ENCODE peak calls at places on chromosomes 4 and X, in ten cellular contexts. M is stimulated activated CD4-positive, alpha-beta T cell treated with anti-CD3 and anti-CD28 coated beads, Interleukin-4, amount 100 ng/mL, for 24 hours; S is tibial nerve; Y is stimulated activated CD8-positive, alpha-beta memory T cell treated with anti-CD3 and anti-CD28 coated beads, Interleukin-12 subunit alpha, Interleukin-12 subunit beta, amount 100 ng/mL, for 4 hours; K is NCI-H2029; T is HEK293T; Z is activated T-helper 2 cell treated with anti-CD3 and anti-CD28 coated beads, Interferon-gamma antibody, Interleukin-2, Interleukin-4, amounts not matched to agents 10 μg/mL and 5 μg/mL and 100 μg/mL, durations not matched to agents 14 hours and 24 hours and 36 hours; B is thoracic aorta; U is activated CD4-positive, alpha-beta T cell treated with anti-CD3 and anti-CD28 coated beads, Interleukin-2, amount 10 ng/mL, durations not matched to agents 7 days and 5 days; F is stimulated activated effector memory CD8-positive, alpha-beta T cell treated with anti-CD3 and anti-CD28 coated beads, Interleukin-12 subunit alpha, Interleukin-12 subunit beta, amount 100 ng/mL, for 72 hours. W is an unnamed sample.

GRCh38 chrX:10615931-10616780 is 4.2 kb downstream of the MID1 start:
- DNase-seq in M (no peak), S (peak; percentile 47), Y (no peak), K (peak; percentile 22), T (peak; percentile 58), Z (no peak), B (no peak), U (no peak), F (no peak), W (peak; percentile 7)

GRCh38 chrX:19440713-19441112 is 74.6 kb downstream of the MAP3K15 start:
- DNase-seq in M (no peak), S (no peak), Y (no peak), K (no peak), T (no peak), Z (no peak), B (no peak), U (no peak), F (no peak), W (no peak)

GRCh38 chr4:137530176-137530575 is 2.1 kb downstream of the PCDH18 start:
- DNase-seq in M (no peak), S (no peak), Y (no peak), K (no peak), T (no peak), Z (no peak), B (no peak), U (no peak), F (no peak), W (no peak)

GRCh38 chr4:10606483-10607155 is 77.9 kb downstream of the CLNK start:
- DNase-seq in M (no peak), S (no peak), Y (no peak), K (no peak), T (no peak), Z (no peak), B (no peak), U (no peak), F (no peak), W (no peak)

GRCh38 chrX:95536661-95537060 is 1148.0 kb upstream of the DIAPH2 start:
- DNase-seq in M (no peak), S (no peak), Y (no peak), K (no peak), T (no peak), Z (no peak), B (no peak), U (no peak), F (no peak), W (no peak)

GRCh38 chrX:107619836-107620235 is 8.5 kb upstream of the PRPS1 start:
- DNase-seq in M (no peak), S (no peak), Y (no peak), K (no peak), T (no peak), Z (no peak), B (no peak), U (no peak), F (no peak), W (no peak)

GRCh38 chrX:153562546-153562945 is 36.4 kb downstream of the CCNQ start:
- DNase-seq in M (no peak), S (no peak), Y (no peak), K (no peak), T (no peak), Z (no peak), B (no peak), U (no peak), F (no peak), W (no peak)

GRCh38 chrX:107273795-107274194 is 67.4 kb downstream of the DNAAF6 start:
- DNase-seq in M (no peak), S (no peak), Y (no peak), K (no peak), T (no peak), Z (no peak), B (no peak), U (no peak), F (no peak), W (no peak)

GRCh38 chrX:120797201-120797938 is 78.3 kb downstream of the CT47B1 start:
- DNase-seq in M (no peak), S (no peak), Y (no peak), K (no peak), T (no peak), Z (no peak), B (no peak), U (no peak), F (no peak), W (no peak)

GRCh38 chrX:108439961-108440696 is 491 bp downstream of the COL4A5 start:
- DNase-seq in M (no peak), S (no peak), Y (no peak), K (no peak), T (peak; percentile 42), Z (no peak), B (no peak), U (no peak), F (no peak), W (no peak)

GRCh38 chr4:23305026-23305425 is 584.8 kb downstream of the PPARGC1A start:
- DNase-seq in M (no peak), S (no peak), Y (no peak), K (no peak), T (no peak), Z (no peak), B (no peak), U (no peak), F (no peak), W (no peak)

GRCh38 chr4:180372671-180373070 is 1870.5 kb upstream of the TENM3 start:
- DNase-seq in M (no peak), S (no peak), Y (no peak), K (no peak), T (no peak), Z (no peak), B (no peak), U (no peak), F (no peak), W (no peak)

GRCh38 chrX:145729635-145730034 is 88.0 kb upstream of the SLITRK2 start:
- DNase-seq in M (no peak), S (no peak), Y (no peak), K (no peak), T (no peak), Z (no peak), B (no peak), U (no peak), F (no peak), W (no peak)

GRCh38 chrX:47859686-47860085 is 23.0 kb downstream of the ZNF81 start:
- DNase-seq in M (no peak), S (no peak), Y (no peak), K (no peak), T (no peak), Z (no peak), B (no peak), U (no peak), F (no peak), W (no peak)

GRCh38 chr4:11769425-11769824 is 340.7 kb upstream of the HS3ST1 start:
- DNase-seq in M (no peak), S (peak; percentile 10), Y (no peak), K (no peak), T (no peak), Z (no peak), B (no peak), U (no peak), F (no peak), W (no peak)

GRCh38 chr4:171170671-171171070 is 642.5 kb upstream of the GALNTL6 start:
- DNase-seq in M (no peak), S (no peak), Y (no peak), K (no peak), T (no peak), Z (no peak), B (no peak), U (no peak), F (no peak), W (no peak)

GRCh38 chr4:110033994-110034393 is 121.3 kb downstream of the EGF start:
- DNase-seq in M (no peak), S (peak; percentile 21), Y (no peak), K (no peak), T (no peak), Z (no peak), B (no peak), U (no peak), F (no peak), W (no peak)

GRCh38 chr4:176492648-176493302 is 173.0 kb downstream of the SPCS3 start:
- DNase-seq in M (no peak), S (no peak), Y (no peak), K (no peak), T (no peak), Z (no peak), B (no peak), U (no peak), F (no peak), W (no peak)

GRCh38 chrX:3280706-3281105 is 65.7 kb downstream of the MXRA5 start:
- DNase-seq in M (no peak), S (no peak), Y (no peak), K (no peak), T (no peak), Z (no peak), B (no peak), U (no peak), F (no peak), W (no peak)

GRCh38 chr4:17807446-17807845 is 3.1 kb downstream of the DCAF16 start:
- DNase-seq in M (no peak), S (no peak), Y (no peak), K (no peak), T (no peak), Z (no peak), B (no peak), U (no peak), F (no peak), W (no peak)

GRCh38 chrX:25524150-25524549 is 508.4 kb upstream of the ARX start:
- DNase-seq in M (no peak), S (no peak), Y (no peak), K (no peak), T (no peak), Z (no peak), B (no peak), U (no peak), F (no peak), W (no peak)

GRCh38 chr4:169225058-169225751 is 45.6 kb downstream of the SH3RF1 start:
- DNase-seq in M (no peak), S (no peak), Y (no peak), K (no peak), T (no peak), Z (no peak), B (no peak), U (no peak), F (no peak), W (no peak)

GRCh38 chrX:21193196-21193595 is 181.0 kb upstream of the CNKSR2 start:
- DNase-seq in M (no peak), S (no peak), Y (no peak), K (no peak), T (no peak), Z (no peak), B (no peak), U (no peak), F (no peak), W (no peak)

GRCh38 chr4:113881256-113881655 is 98.2 kb downstream of the ARSJ start:
- DNase-seq in M (no peak), S (no peak), Y (no peak), K (no peak), T (no peak), Z (no peak), B (no peak), U (no peak), F (no peak), W (no peak)

GRCh38 chrX:17170973-17171372 is 204.0 kb upstream of the NHS start:
- DNase-seq in M (no peak), S (no peak), Y (no peak), K (no peak), T (no peak), Z (no peak), B (no peak), U (no peak), F (no peak), W (no peak)

GRCh38 chrX:111402378-111402777 is 9.6 kb downstream of the DCX start:
- DNase-seq in M (no peak), S (no peak), Y (no peak), K (no peak), T (no peak), Z (no peak), B (no peak), U (no peak), F (no peak), W (no peak)

GRCh38 chrX:148500428-148501120 is at the start of gene AFF2:
- DNase-seq in M (peak; percentile 46), S (peak; percentile 8), Y (peak; percentile 7), K (no peak), T (peak; percentile 47), Z (peak; percentile 13), B (no peak), U (peak; percentile 32), F (peak; percentile 52), W (no peak)

GRCh38 chrX:12979630-12980015 is 4.7 kb downstream of the TMSB4X start:
- DNase-seq in M (no peak), S (no peak), Y (no peak), K (no peak), T (no peak), Z (no peak), B (no peak), U (no peak), F (no peak), W (no peak)

W was measured in NCI-H2107.